ENCODE peak calls at places on chromosomes 6 and 20, in seven cellular contexts. One of them, this sample, is unnamed.

GRCh38 chr6:78909391-78909790 is 42.0 kb downstream of the IRAK1BP1 start:
- DNase-seq in AG04450: no peak
- DNase-seq in left ventricle myocardium inferior: no peak
- DNase-seq in tibial artery: no peak
- DNase-seq in body of pancreas: no peak
- DNase-seq in uterus: no peak
- DNase-seq in fibroblast of mammary gland: peak
- DNase-seq in this sample: peak

GRCh38 chr6:328924-329323 is 36.6 kb downstream of the DUSP22 start:
- DNase-seq in left ventricle myocardium inferior: no peak
- DNase-seq in uterus: no peak
- DNase-seq in fibroblast of mammary gland: no peak
- DNase-seq in tibial artery: no peak
- DNase-seq in AG04450: no peak
- DNase-seq in body of pancreas: no peak
- DNase-seq in this sample: no peak

GRCh38 chr20:49676581-49677291 is 36.9 kb downstream of the B4GALT5 start:
- DNase-seq in AG04450: no peak
- DNase-seq in uterus: no peak
- DNase-seq in fibroblast of mammary gland: peak
- DNase-seq in body of pancreas: no peak
- DNase-seq in tibial artery: no peak
- DNase-seq in left ventricle myocardium inferior: no peak
- DNase-seq in this sample: peak

GRCh38 chr20:47782091-47782490 is 3.2 kb downstream of the SULF2 start:
- DNase-seq in left ventricle myocardium inferior: no peak
- DNase-seq in tibial artery: no peak
- DNase-seq in body of pancreas: no peak
- DNase-seq in fibroblast of mammary gland: no peak
- DNase-seq in uterus: no peak
- DNase-seq in AG04450: no peak
- DNase-seq in this sample: no peak

GRCh38 chr6:16302721-16303552 is 64.5 kb downstream of the GMPR start:
- DNase-seq in left ventricle myocardium inferior: no peak
- DNase-seq in tibial artery: no peak
- DNase-seq in uterus: no peak
- DNase-seq in body of pancreas: no peak
- DNase-seq in fibroblast of mammary gland: no peak
- DNase-seq in AG04450: no peak
- DNase-seq in this sample: no peak

GRCh38 chr6:37244430-37245310 is 12.9 kb upstream of the TBC1D22B start:
- DNase-seq in body of pancreas: peak
- DNase-seq in fibroblast of mammary gland: peak
- DNase-seq in AG04450: peak
- DNase-seq in uterus: peak
- DNase-seq in tibial artery: peak
- DNase-seq in left ventricle myocardium inferior: peak
- DNase-seq in this sample: peak

GRCh38 chr6:104682722-104683643 is 176.7 kb downstream of the HACE1 start:
- DNase-seq in fibroblast of mammary gland: peak
- DNase-seq in body of pancreas: peak
- DNase-seq in uterus: no peak
- DNase-seq in tibial artery: no peak
- DNase-seq in left ventricle myocardium inferior: peak
- DNase-seq in AG04450: peak
- DNase-seq in this sample: peak

GRCh38 chr20:19213946-19214490 is 1.6 kb downstream of the SLC24A3 start:
- DNase-seq in AG04450: no peak
- DNase-seq in tibial artery: no peak
- DNase-seq in uterus: peak
- DNase-seq in body of pancreas: no peak
- DNase-seq in fibroblast of mammary gland: no peak
- DNase-seq in left ventricle myocardium inferior: no peak
- DNase-seq in this sample: no peak

GRCh38 chr20:24608926-24609667 is 139.7 kb downstream of the SYNDIG1 start:
- DNase-seq in body of pancreas: no peak
- DNase-seq in uterus: no peak
- DNase-seq in left ventricle myocardium inferior: no peak
- DNase-seq in fibroblast of mammary gland: peak
- DNase-seq in tibial artery: no peak
- DNase-seq in AG04450: no peak
- DNase-seq in this sample: peak

GRCh38 chr6:36376183-36376582 is 11.3 kb downstream of the ETV7 start:
- DNase-seq in AG04450: no peak
- DNase-seq in tibial artery: no peak
- DNase-seq in uterus: no peak
- DNase-seq in fibroblast of mammary gland: no peak
- DNase-seq in body of pancreas: no peak
- DNase-seq in left ventricle myocardium inferior: no peak
- DNase-seq in this sample: no peak

GRCh38 chr6:26304213-26305096 is 60.5 kb upstream of the BTN3A2 start:
- DNase-seq in fibroblast of mammary gland: peak
- DNase-seq in left ventricle myocardium inferior: no peak
- DNase-seq in AG04450: no peak
- DNase-seq in body of pancreas: peak
- DNase-seq in uterus: peak
- DNase-seq in tibial artery: peak
- DNase-seq in this sample: peak

GRCh38 chr6:26520088-26520839 is 17.9 kb upstream of the HMGN4 start:
- DNase-seq in left ventricle myocardium inferior: no peak
- DNase-seq in fibroblast of mammary gland: no peak
- DNase-seq in tibial artery: no peak
- DNase-seq in uterus: peak
- DNase-seq in AG04450: no peak
- DNase-seq in body of pancreas: no peak
- DNase-seq in this sample: no peak

GRCh38 chr20:48066256-48066655 is 281.0 kb upstream of the SULF2 start:
- DNase-seq in left ventricle myocardium inferior: no peak
- DNase-seq in AG04450: no peak
- DNase-seq in uterus: no peak
- DNase-seq in fibroblast of mammary gland: peak
- DNase-seq in tibial artery: no peak
- DNase-seq in body of pancreas: no peak
- DNase-seq in this sample: peak

GRCh38 chr6:139881728-139882211 is 507.3 kb upstream of the CITED2 start:
- DNase-seq in AG04450: no peak
- DNase-seq in uterus: no peak
- DNase-seq in body of pancreas: peak
- DNase-seq in tibial artery: no peak
- DNase-seq in left ventricle myocardium inferior: no peak
- DNase-seq in fibroblast of mammary gland: peak
- DNase-seq in this sample: no peak

GRCh38 chr6:85677243-85677956 is 34.7 kb upstream of the SYNCRIP start:
- DNase-seq in body of pancreas: no peak
- DNase-seq in fibroblast of mammary gland: peak
- DNase-seq in tibial artery: no peak
- DNase-seq in uterus: no peak
- DNase-seq in left ventricle myocardium inferior: no peak
- DNase-seq in AG04450: no peak
- DNase-seq in this sample: peak

GRCh38 chr6:124958149-124958548 is 4.1 kb upstream of the RNF217 start:
- DNase-seq in body of pancreas: no peak
- DNase-seq in left ventricle myocardium inferior: no peak
- DNase-seq in AG04450: no peak
- DNase-seq in uterus: no peak
- DNase-seq in tibial artery: no peak
- DNase-seq in fibroblast of mammary gland: no peak
- DNase-seq in this sample: no peak

GRCh38 chr6:125519367-125519766 is 217.6 kb upstream of the HDDC2 start:
- DNase-seq in fibroblast of mammary gland: no peak
- DNase-seq in tibial artery: no peak
- DNase-seq in uterus: no peak
- DNase-seq in AG04450: no peak
- DNase-seq in left ventricle myocardium inferior: no peak
- DNase-seq in body of pancreas: no peak
- DNase-seq in this sample: no peak

GRCh38 chr20:409697-410559 is 1.8 kb downstream of the RBCK1 start:
- DNase-seq in fibroblast of mammary gland: no peak
- DNase-seq in body of pancreas: peak
- DNase-seq in AG04450: no peak
- DNase-seq in uterus: no peak
- DNase-seq in left ventricle myocardium inferior: no peak
- DNase-seq in tibial artery: no peak
- DNase-seq in this sample: no peak

GRCh38 chr6:145814035-145814500 is 527 bp downstream of the FBXO30 start:
- DNase-seq in uterus: peak
- DNase-seq in fibroblast of mammary gland: peak
- DNase-seq in body of pancreas: peak
- DNase-seq in tibial artery: no peak
- DNase-seq in AG04450: no peak
- DNase-seq in left ventricle myocardium inferior: peak
- DNase-seq in this sample: no peak

GRCh38 chr6:168326294-168327261 is 7.0 kb upstream of the DACT2 start:
- DNase-seq in AG04450: no peak
- DNase-seq in uterus: no peak
- DNase-seq in body of pancreas: no peak
- DNase-seq in fibroblast of mammary gland: no peak
- DNase-seq in tibial artery: no peak
- DNase-seq in left ventricle myocardium inferior: no peak
- DNase-seq in this sample: no peak

GRCh38 chr20:37714973-37715657 is 21.3 kb downstream of the CTNNBL1 start:
- DNase-seq in tibial artery: no peak
- DNase-seq in uterus: no peak
- DNase-seq in left ventricle myocardium inferior: no peak
- DNase-seq in body of pancreas: no peak
- DNase-seq in AG04450: no peak
- DNase-seq in fibroblast of mammary gland: peak
- DNase-seq in this sample: peak

GRCh38 chr20:4749326-4749725 is 27.6 kb downstream of the PRND start:
- DNase-seq in uterus: no peak
- DNase-seq in tibial artery: no peak
- DNase-seq in fibroblast of mammary gland: no peak
- DNase-seq in AG04450: no peak
- DNase-seq in left ventricle myocardium inferior: no peak
- DNase-seq in body of pancreas: no peak
- DNase-seq in this sample: no peak
- H3K4me3 ChIP-seq in uterus: no peak
- H3K4me3 ChIP-seq in tibial artery: no peak
- H3K4me3 ChIP-seq in fibroblast of mammary gland: no peak
- H3K4me3 ChIP-seq in AG04450: no peak
- H3K4me3 ChIP-seq in left ventricle myocardium inferior: no peak
- H3K4me3 ChIP-seq in body of pancreas: no peak
- H3K4me3 ChIP-seq in this sample: no peak

GRCh38 chr20:53676987-53677386 is 83.3 kb upstream of the ZNF217 start:
- DNase-seq in uterus: no peak
- DNase-seq in tibial artery: no peak
- DNase-seq in fibroblast of mammary gland: no peak
- DNase-seq in left ventricle myocardium inferior: no peak
- DNase-seq in body of pancreas: no peak
- DNase-seq in AG04450: no peak
- DNase-seq in this sample: no peak

GRCh38 chr20:53678990-53679596 is 85.5 kb upstream of the ZNF217 start:
- DNase-seq in tibial artery: no peak
- DNase-seq in AG04450: no peak
- DNase-seq in uterus: no peak
- DNase-seq in left ventricle myocardium inferior: no peak
- DNase-seq in fibroblast of mammary gland: peak
- DNase-seq in body of pancreas: no peak
- DNase-seq in this sample: no peak

GRCh38 chr20:53677447-53678314 is 84.0 kb upstream of the ZNF217 start:
- DNase-seq in tibial artery: peak
- DNase-seq in body of pancreas: peak
- DNase-seq in left ventricle myocardium inferior: peak
- DNase-seq in fibroblast of mammary gland: no peak
- DNase-seq in uterus: peak
- DNase-seq in AG04450: no peak
- DNase-seq in this sample: peak

GRCh38 chr20:53679597-53680309 is 86.1 kb upstream of the ZNF217 start:
- DNase-seq in fibroblast of mammary gland: no peak
- DNase-seq in tibial artery: no peak
- DNase-seq in uterus: no peak
- DNase-seq in AG04450: no peak
- DNase-seq in body of pancreas: no peak
- DNase-seq in left ventricle myocardium inferior: no peak
- DNase-seq in this sample: no peak

GRCh38 chr20:53678315-53678989 is 84.8 kb upstream of the ZNF217 start:
- DNase-seq in uterus: no peak
- DNase-seq in body of pancreas: no peak
- DNase-seq in fibroblast of mammary gland: no peak
- DNase-seq in tibial artery: no peak
- DNase-seq in AG04450: no peak
- DNase-seq in left ventricle myocardium inferior: no peak
- DNase-seq in this sample: peak
- TF ChIP-seq CTCF in uterus: no peak
- TF ChIP-seq CTCF in body of pancreas: no peak
- TF ChIP-seq CTCF in fibroblast of mammary gland: no peak
- TF ChIP-seq CTCF in tibial artery: no peak
- TF ChIP-seq CTCF in AG04450: peak
- TF ChIP-seq CTCF in left ventricle myocardium inferior: no peak
- TF ChIP-seq CTCF in this sample: peak

GRCh38 chr6:5469101-5469846 is 208.0 kb downstream of the FARS2 start:
- DNase-seq in uterus: no peak
- DNase-seq in tibial artery: no peak
- DNase-seq in fibroblast of mammary gland: no peak
- DNase-seq in left ventricle myocardium inferior: no peak
- DNase-seq in body of pancreas: no peak
- DNase-seq in AG04450: no peak
- DNase-seq in this sample: no peak

GRCh38 chr6:5468586-5468985 is 207.3 kb downstream of the FARS2 start:
- DNase-seq in fibroblast of mammary gland: no peak
- DNase-seq in left ventricle myocardium inferior: no peak
- DNase-seq in tibial artery: no peak
- DNase-seq in AG04450: no peak
- DNase-seq in uterus: no peak
- DNase-seq in body of pancreas: no peak
- DNase-seq in this sample: no peak

GRCh38 chr6:5462856-5463255 is 201.5 kb downstream of the FARS2 start:
- DNase-seq in uterus: no peak
- DNase-seq in tibial artery: no peak
- DNase-seq in fibroblast of mammary gland: no peak
- DNase-seq in left ventricle myocardium inferior: no peak
- DNase-seq in AG04450: no peak
- DNase-seq in body of pancreas: no peak
- DNase-seq in this sample: no peak

GRCh38 chr6:5464096-5464885 is 203.0 kb downstream of the FARS2 start:
- DNase-seq in uterus: no peak
- DNase-seq in AG04450: no peak
- DNase-seq in fibroblast of mammary gland: no peak
- DNase-seq in tibial artery: no peak
- DNase-seq in left ventricle myocardium inferior: no peak
- DNase-seq in body of pancreas: no peak
- DNase-seq in this sample: no peak

DNA sequence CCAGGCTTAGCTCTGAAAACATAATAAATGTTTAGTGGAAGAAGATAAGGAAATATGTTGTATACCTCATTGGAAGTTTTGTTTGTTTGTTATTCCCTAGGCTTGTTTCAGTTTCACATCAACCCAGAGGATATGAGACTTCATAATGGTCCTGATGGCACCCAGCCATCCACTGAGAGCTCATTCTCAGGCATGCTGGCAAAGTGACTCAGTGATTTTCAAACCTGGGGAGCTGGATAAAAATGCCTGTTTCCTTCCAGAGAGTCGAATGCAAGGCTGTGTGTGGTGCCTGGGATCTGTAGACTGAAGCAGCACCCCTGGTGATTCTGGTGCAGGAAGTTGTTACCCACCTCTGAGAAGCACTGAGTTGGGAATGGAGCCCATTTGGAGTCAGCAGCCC is 205.1 kb downstream of the FARS2 start:
- DNase-seq in uterus: no peak
- DNase-seq in body of pancreas: no peak
- DNase-seq in left ventricle myocardium inferior: no peak
- DNase-seq in fibroblast of mammary gland: peak
- DNase-seq in AG04450: peak
- DNase-seq in tibial artery: no peak
- DNase-seq in this sample: peak
- H3K4me3 ChIP-seq in uterus: no peak
- H3K4me3 ChIP-seq in body of pancreas: no peak
- H3K4me3 ChIP-seq in left ventricle myocardium inferior: no peak
- H3K4me3 ChIP-seq in fibroblast of mammary gland: no peak
- H3K4me3 ChIP-seq in AG04450: no peak
- H3K4me3 ChIP-seq in tibial artery: no peak
- H3K4me3 ChIP-seq in this sample: no peak

GRCh38 chr20:35001596-35002362 is 46.1 kb downstream of the MYH7B start:
- DNase-seq in body of pancreas: no peak
- DNase-seq in uterus: no peak
- DNase-seq in AG04450: no peak
- DNase-seq in tibial artery: no peak
- DNase-seq in left ventricle myocardium inferior: peak
- DNase-seq in fibroblast of mammary gland: no peak
- DNase-seq in this sample: peak
- TF ChIP-seq CTCF in body of pancreas: no peak
- TF ChIP-seq CTCF in uterus: no peak
- TF ChIP-seq CTCF in AG04450: peak
- TF ChIP-seq CTCF in tibial artery: no peak
- TF ChIP-seq CTCF in left ventricle myocardium inferior: no peak
- TF ChIP-seq CTCF in fibroblast of mammary gland: peak
- TF ChIP-seq CTCF in this sample: peak

This sample was measured in foreskin fibroblast.